ENCODE peak calls at places on chromosomes 12 and 14, in nine cellular contexts. One of them, this sample, is unnamed.
A peak's percentile ranks its signal among the peaks of the same experiment; 100 is the strongest.

GRCh38 chr14:93027810-93028723 is 87.7 kb downstream of the ITPK1 start:
- DNase-seq in NCI-H2081: no peak
- DNase-seq in naive thymus-derived CD4-positive, alpha-beta T cell: no peak
- DNase-seq in pancreas: no peak
- DNase-seq in NT2/D1: no peak
- DNase-seq in GM12864: no peak
- DNase-seq in glomerular endothelial cell: no peak
- DNase-seq in iris pigment epithelial cell: no peak
- DNase-seq in MV-4-11: no peak
- DNase-seq in this sample: no peak

GRCh38 chr12:48973531-48973930 is 2.0 kb upstream of the WNT10B start:
- DNase-seq in pancreas: no peak
- DNase-seq in MV-4-11: peak; percentile 43
- DNase-seq in naive thymus-derived CD4-positive, alpha-beta T cell: no peak
- DNase-seq in NT2/D1: no peak
- DNase-seq in glomerular endothelial cell: no peak
- DNase-seq in iris pigment epithelial cell: no peak
- DNase-seq in NCI-H2081: no peak
- DNase-seq in GM12864: no peak
- DNase-seq in this sample: peak; percentile 53

GRCh38 chr12:82880442-82880901 is 193.8 kb downstream of the TMTC2 start:
- DNase-seq in glomerular endothelial cell: no peak
- DNase-seq in NCI-H2081: no peak
- DNase-seq in GM12864: no peak
- DNase-seq in pancreas: peak; percentile 37
- DNase-seq in naive thymus-derived CD4-positive, alpha-beta T cell: no peak
- DNase-seq in NT2/D1: no peak
- DNase-seq in iris pigment epithelial cell: peak; percentile 27
- DNase-seq in MV-4-11: no peak
- DNase-seq in this sample: no peak

GRCh38 chr12:75917083-75917482 is 114.5 kb downstream of the PHLDA1 start:
- DNase-seq in NCI-H2081: no peak
- DNase-seq in naive thymus-derived CD4-positive, alpha-beta T cell: no peak
- DNase-seq in glomerular endothelial cell: no peak
- DNase-seq in MV-4-11: peak; percentile 91
- DNase-seq in iris pigment epithelial cell: no peak
- DNase-seq in pancreas: no peak
- DNase-seq in NT2/D1: no peak
- DNase-seq in GM12864: no peak
- DNase-seq in this sample: no peak

GRCh38 chr14:22849212-22849819 is 12.9 kb downstream of the MMP14 start:
- DNase-seq in MV-4-11: no peak
- DNase-seq in glomerular endothelial cell: no peak
- DNase-seq in pancreas: peak; percentile 38
- DNase-seq in naive thymus-derived CD4-positive, alpha-beta T cell: no peak
- DNase-seq in NT2/D1: no peak
- DNase-seq in iris pigment epithelial cell: peak; percentile 59
- DNase-seq in GM12864: no peak
- DNase-seq in NCI-H2081: no peak
- DNase-seq in this sample: peak; percentile 84

GRCh38 chr14:67268456-67269115 is 27.4 kb downstream of the PALS1 start:
- DNase-seq in glomerular endothelial cell: no peak
- DNase-seq in iris pigment epithelial cell: no peak
- DNase-seq in NCI-H2081: no peak
- DNase-seq in GM12864: no peak
- DNase-seq in naive thymus-derived CD4-positive, alpha-beta T cell: no peak
- DNase-seq in pancreas: no peak
- DNase-seq in NT2/D1: peak; percentile 81
- DNase-seq in MV-4-11: no peak
- DNase-seq in this sample: no peak

GRCh38 chr14:77037338-77037782 is 8.9 kb upstream of the IRF2BPL start:
- DNase-seq in NCI-H2081: peak; percentile 71
- DNase-seq in NT2/D1: no peak
- DNase-seq in GM12864: no peak
- DNase-seq in MV-4-11: no peak
- DNase-seq in iris pigment epithelial cell: no peak
- DNase-seq in naive thymus-derived CD4-positive, alpha-beta T cell: no peak
- DNase-seq in glomerular endothelial cell: no peak
- DNase-seq in pancreas: no peak
- DNase-seq in this sample: no peak

GRCh38 chr14:99213603-99214002 is 58.4 kb downstream of the BCL11B start:
- DNase-seq in NT2/D1: no peak
- DNase-seq in pancreas: no peak
- DNase-seq in GM12864: no peak
- DNase-seq in naive thymus-derived CD4-positive, alpha-beta T cell: no peak
- DNase-seq in MV-4-11: no peak
- DNase-seq in NCI-H2081: no peak
- DNase-seq in glomerular endothelial cell: no peak
- DNase-seq in iris pigment epithelial cell: no peak
- DNase-seq in this sample: no peak

GRCh38 chr12:56034586-56035332 is 7.0 kb upstream of the RPS26 start:
- DNase-seq in iris pigment epithelial cell: no peak
- DNase-seq in glomerular endothelial cell: no peak
- DNase-seq in pancreas: no peak
- DNase-seq in NCI-H2081: no peak
- DNase-seq in GM12864: no peak
- DNase-seq in NT2/D1: no peak
- DNase-seq in naive thymus-derived CD4-positive, alpha-beta T cell: no peak
- DNase-seq in MV-4-11: no peak
- DNase-seq in this sample: no peak

GRCh38 chr12:45407188-45407850 is 191.4 kb downstream of the ANO6 start:
- DNase-seq in NCI-H2081: no peak
- DNase-seq in iris pigment epithelial cell: peak; percentile 73
- DNase-seq in naive thymus-derived CD4-positive, alpha-beta T cell: no peak
- DNase-seq in NT2/D1: no peak
- DNase-seq in glomerular endothelial cell: no peak
- DNase-seq in pancreas: no peak
- DNase-seq in MV-4-11: no peak
- DNase-seq in GM12864: no peak
- DNase-seq in this sample: no peak

GRCh38 chr12:124536613-124537012 is 30.8 kb downstream of the NCOR2 start:
- DNase-seq in GM12864: no peak
- DNase-seq in pancreas: no peak
- DNase-seq in naive thymus-derived CD4-positive, alpha-beta T cell: no peak
- DNase-seq in NCI-H2081: no peak
- DNase-seq in iris pigment epithelial cell: peak; percentile 72
- DNase-seq in NT2/D1: no peak
- DNase-seq in MV-4-11: no peak
- DNase-seq in glomerular endothelial cell: no peak
- DNase-seq in this sample: no peak

GRCh38 chr12:79127268-79127895 is 262.8 kb downstream of the SYT1 start:
- DNase-seq in iris pigment epithelial cell: peak; percentile 96
- DNase-seq in GM12864: no peak
- DNase-seq in MV-4-11: peak; percentile 95
- DNase-seq in glomerular endothelial cell: no peak
- DNase-seq in naive thymus-derived CD4-positive, alpha-beta T cell: no peak
- DNase-seq in NT2/D1: no peak
- DNase-seq in pancreas: no peak
- DNase-seq in NCI-H2081: no peak
- DNase-seq in this sample: no peak

GRCh38 chr12:47308672-47309071 is 228.9 kb upstream of the AMIGO2 start:
- DNase-seq in NCI-H2081: no peak
- DNase-seq in GM12864: no peak
- DNase-seq in glomerular endothelial cell: no peak
- DNase-seq in iris pigment epithelial cell: no peak
- DNase-seq in MV-4-11: no peak
- DNase-seq in naive thymus-derived CD4-positive, alpha-beta T cell: no peak
- DNase-seq in NT2/D1: no peak
- DNase-seq in pancreas: no peak
- DNase-seq in this sample: no peak

GRCh38 chr14:68366656-68367055 is 426.2 kb downstream of the ZFP36L1 start:
- DNase-seq in GM12864: no peak
- DNase-seq in naive thymus-derived CD4-positive, alpha-beta T cell: no peak
- DNase-seq in NT2/D1: no peak
- DNase-seq in MV-4-11: no peak
- DNase-seq in iris pigment epithelial cell: no peak
- DNase-seq in NCI-H2081: no peak
- DNase-seq in glomerular endothelial cell: no peak
- DNase-seq in pancreas: no peak
- DNase-seq in this sample: no peak

GRCh38 chr12:130391186-130391585 is 53.5 kb downstream of the PIWIL1 start:
- DNase-seq in pancreas: no peak
- DNase-seq in NCI-H2081: no peak
- DNase-seq in iris pigment epithelial cell: no peak
- DNase-seq in GM12864: no peak
- DNase-seq in MV-4-11: no peak
- DNase-seq in NT2/D1: no peak
- DNase-seq in naive thymus-derived CD4-positive, alpha-beta T cell: no peak
- DNase-seq in glomerular endothelial cell: no peak
- DNase-seq in this sample: no peak

GRCh38 chr12:3065300-3065699 is 11.9 kb upstream of the TSPAN9 start:
- DNase-seq in iris pigment epithelial cell: no peak
- DNase-seq in NT2/D1: no peak
- DNase-seq in naive thymus-derived CD4-positive, alpha-beta T cell: no peak
- DNase-seq in pancreas: no peak
- DNase-seq in glomerular endothelial cell: no peak
- DNase-seq in GM12864: no peak
- DNase-seq in MV-4-11: no peak
- DNase-seq in NCI-H2081: no peak
- DNase-seq in this sample: no peak

GRCh38 chr14:89720741-89721315 is 233.7 kb downstream of the EFCAB11 start:
- DNase-seq in glomerular endothelial cell: no peak
- DNase-seq in iris pigment epithelial cell: no peak
- DNase-seq in GM12864: peak; percentile 72
- DNase-seq in naive thymus-derived CD4-positive, alpha-beta T cell: peak; percentile 91
- DNase-seq in pancreas: peak; percentile 34
- DNase-seq in MV-4-11: peak; percentile 98
- DNase-seq in NCI-H2081: no peak
- DNase-seq in NT2/D1: peak; percentile 39
- DNase-seq in this sample: no peak

GRCh38 chr14:77268989-77269595 is 1.9 kb downstream of the NGB start:
- DNase-seq in iris pigment epithelial cell: no peak
- DNase-seq in NCI-H2081: no peak
- DNase-seq in pancreas: no peak
- DNase-seq in glomerular endothelial cell: no peak
- DNase-seq in GM12864: no peak
- DNase-seq in MV-4-11: no peak
- DNase-seq in naive thymus-derived CD4-positive, alpha-beta T cell: no peak
- DNase-seq in NT2/D1: no peak
- DNase-seq in this sample: no peak

GRCh38 chr12:115261691-115262398 is 577.9 kb upstream of the TBX3 start:
- DNase-seq in GM12864: no peak
- DNase-seq in glomerular endothelial cell: no peak
- DNase-seq in naive thymus-derived CD4-positive, alpha-beta T cell: no peak
- DNase-seq in NCI-H2081: no peak
- DNase-seq in pancreas: no peak
- DNase-seq in iris pigment epithelial cell: peak; percentile 17
- DNase-seq in MV-4-11: no peak
- DNase-seq in NT2/D1: no peak
- DNase-seq in this sample: no peak

GRCh38 chr12:88638388-88638787 is 58.1 kb upstream of the KITLG start:
- DNase-seq in naive thymus-derived CD4-positive, alpha-beta T cell: no peak
- DNase-seq in GM12864: no peak
- DNase-seq in NCI-H2081: no peak
- DNase-seq in pancreas: no peak
- DNase-seq in iris pigment epithelial cell: no peak
- DNase-seq in MV-4-11: no peak
- DNase-seq in NT2/D1: no peak
- DNase-seq in glomerular endothelial cell: no peak
- DNase-seq in this sample: no peak

GRCh38 chr14:26775765-26776577 is 178.1 kb upstream of the NOVA1 start:
- DNase-seq in NT2/D1: no peak
- DNase-seq in naive thymus-derived CD4-positive, alpha-beta T cell: no peak
- DNase-seq in MV-4-11: no peak
- DNase-seq in pancreas: no peak
- DNase-seq in NCI-H2081: no peak
- DNase-seq in GM12864: no peak
- DNase-seq in glomerular endothelial cell: peak; percentile 45
- DNase-seq in iris pigment epithelial cell: peak; percentile 60
- DNase-seq in this sample: no peak

GRCh38 chr12:122333142-122334087 is 67.1 kb upstream of the VPS33A start:
- DNase-seq in naive thymus-derived CD4-positive, alpha-beta T cell: no peak
- DNase-seq in pancreas: no peak
- DNase-seq in MV-4-11: no peak
- DNase-seq in NT2/D1: no peak
- DNase-seq in glomerular endothelial cell: no peak
- DNase-seq in NCI-H2081: no peak
- DNase-seq in GM12864: no peak
- DNase-seq in iris pigment epithelial cell: peak; percentile 12
- DNase-seq in this sample: no peak

GRCh38 chr14:39228044-39228443 is 5.7 kb upstream of the MIA2 start:
- DNase-seq in NCI-H2081: no peak
- DNase-seq in pancreas: no peak
- DNase-seq in iris pigment epithelial cell: no peak
- DNase-seq in NT2/D1: no peak
- DNase-seq in naive thymus-derived CD4-positive, alpha-beta T cell: no peak
- DNase-seq in MV-4-11: no peak
- DNase-seq in glomerular endothelial cell: no peak
- DNase-seq in GM12864: no peak
- DNase-seq in this sample: no peak

GRCh38 chr14:103008768-103009342 is 48.5 kb downstream of the CDC42BPB start:
- DNase-seq in MV-4-11: no peak
- DNase-seq in NCI-H2081: peak; percentile 25
- DNase-seq in NT2/D1: no peak
- DNase-seq in naive thymus-derived CD4-positive, alpha-beta T cell: no peak
- DNase-seq in glomerular endothelial cell: no peak
- DNase-seq in iris pigment epithelial cell: peak; percentile 68
- DNase-seq in pancreas: no peak
- DNase-seq in GM12864: no peak
- DNase-seq in this sample: no peak

GRCh38 chr12:95218852-95219171 is 1.2 kb downstream of the VEZT start:
- DNase-seq in glomerular endothelial cell: no peak
- DNase-seq in MV-4-11: no peak
- DNase-seq in GM12864: no peak
- DNase-seq in pancreas: no peak
- DNase-seq in iris pigment epithelial cell: no peak
- DNase-seq in NCI-H2081: peak; percentile 32
- DNase-seq in naive thymus-derived CD4-positive, alpha-beta T cell: peak; percentile 1
- DNase-seq in NT2/D1: no peak
- DNase-seq in this sample: no peak

GRCh38 chr14:81110186-81110585 is 110.6 kb downstream of the GTF2A1 start:
- DNase-seq in NT2/D1: no peak
- DNase-seq in GM12864: no peak
- DNase-seq in glomerular endothelial cell: no peak
- DNase-seq in naive thymus-derived CD4-positive, alpha-beta T cell: no peak
- DNase-seq in NCI-H2081: no peak
- DNase-seq in MV-4-11: no peak
- DNase-seq in iris pigment epithelial cell: no peak
- DNase-seq in pancreas: no peak
- DNase-seq in this sample: no peak

GRCh38 chr12:58877243-58877743 is 43.0 kb downstream of the LRIG3 start:
- DNase-seq in pancreas: peak; percentile 83
- DNase-seq in iris pigment epithelial cell: peak; percentile 98
- DNase-seq in glomerular endothelial cell: peak; percentile 18
- DNase-seq in naive thymus-derived CD4-positive, alpha-beta T cell: no peak
- DNase-seq in GM12864: no peak
- DNase-seq in NCI-H2081: peak; percentile 57
- DNase-seq in MV-4-11: no peak
- DNase-seq in NT2/D1: no peak
- DNase-seq in this sample: peak; percentile 58

GRCh38 chr12:18578191-18578590 is 159.6 kb downstream of the PLCZ1 start:
- DNase-seq in GM12864: no peak
- DNase-seq in NCI-H2081: no peak
- DNase-seq in MV-4-11: no peak
- DNase-seq in NT2/D1: no peak
- DNase-seq in pancreas: no peak
- DNase-seq in naive thymus-derived CD4-positive, alpha-beta T cell: no peak
- DNase-seq in glomerular endothelial cell: no peak
- DNase-seq in iris pigment epithelial cell: peak; percentile 28
- DNase-seq in this sample: no peak

GRCh38 chr12:46524778-46525177 is 152.2 kb upstream of the SLC38A2 start:
- DNase-seq in NT2/D1: no peak
- DNase-seq in glomerular endothelial cell: no peak
- DNase-seq in naive thymus-derived CD4-positive, alpha-beta T cell: no peak
- DNase-seq in NCI-H2081: no peak
- DNase-seq in iris pigment epithelial cell: peak; percentile 80
- DNase-seq in GM12864: no peak
- DNase-seq in MV-4-11: no peak
- DNase-seq in pancreas: peak; percentile 55
- DNase-seq in this sample: no peak

GRCh38 chr12:26523708-26524150 is 309.3 kb downstream of the ITPR2 start:
- DNase-seq in NCI-H2081: peak; percentile 66
- DNase-seq in GM12864: no peak
- DNase-seq in NT2/D1: no peak
- DNase-seq in pancreas: peak; percentile 96
- DNase-seq in glomerular endothelial cell: no peak
- DNase-seq in iris pigment epithelial cell: peak; percentile 98
- DNase-seq in naive thymus-derived CD4-positive, alpha-beta T cell: no peak
- DNase-seq in MV-4-11: peak; percentile 97
- DNase-seq in this sample: peak; percentile 88

GRCh38 chr12:52013626-52014310 is 7.0 kb downstream of the TAMALIN start:
- DNase-seq in iris pigment epithelial cell: no peak
- DNase-seq in NCI-H2081: no peak
- DNase-seq in naive thymus-derived CD4-positive, alpha-beta T cell: no peak
- DNase-seq in MV-4-11: no peak
- DNase-seq in pancreas: no peak
- DNase-seq in NT2/D1: no peak
- DNase-seq in GM12864: no peak
- DNase-seq in glomerular endothelial cell: no peak
- DNase-seq in this sample: no peak

This sample was measured in ureter.